ENCODE peak calls at places on chromosomes 6 and 20, in ten cellular contexts. A is putamen; B is T-helper 1 cell; Y is mesendoderm; W is caudate nucleus; U is T-cell; I is stimulated activated CD4-positive, alpha-beta T cell treated with anti-CD3 and anti-CD28 coated beads, Interleukin-4, amount 100 ng/mL, for 1 hour; H is activated T-helper 9 cell treated with anti-CD3 and anti-CD28 coated beads, Interleukin-2, amount 50 U/mL, for 16 hours; F is activated CD4-positive, alpha-beta T cell treated with anti-CD3 and anti-CD28 coated beads, Interleukin-2, amount 50 U/mL, for 1 hour; C is CD8-positive, alpha-beta T cell. E is an unnamed sample.

GRCh38 chr20:5818346-5818681 is 68.1 kb downstream of the SHLD1 start:
- DNase-seq in F (no peak), B (no peak), U (no peak), W (no peak), H (no peak), A (no peak), C (no peak), I (no peak), Y (no peak), E (no peak)

GRCh38 chr20:8144282-8145245 is 12.5 kb downstream of the PLCB1 start:
- DNase-seq in I (no peak), U (no peak), B (no peak), A (no peak), C (no peak), W (no peak), F (no peak), Y (peak), H (no peak), E (no peak)

GRCh38 chr20:20832715-20833114 is 120.3 kb upstream of the RALGAPA2 start:
- DNase-seq in U (no peak), B (no peak), C (no peak), H (no peak), W (no peak), A (no peak), F (no peak), Y (no peak), I (no peak), E (no peak)

GRCh38 chr6:3551716-3552511 is 95.1 kb upstream of the SLC22A23 start:
- DNase-seq in W (no peak), U (no peak), I (no peak), Y (no peak), C (no peak), F (no peak), B (no peak), H (no peak), A (no peak), E (no peak)

GRCh38 chr6:82980086-82980485 is 85.6 kb downstream of the UBE3D start:
- DNase-seq in H (no peak), A (no peak), W (no peak), C (no peak), U (no peak), I (no peak), F (no peak), B (no peak), Y (no peak), E (no peak)

GRCh38 chr6:22320750-22321149 is 23.9 kb upstream of the PRL start:
- DNase-seq in W (no peak), I (no peak), A (no peak), C (no peak), F (no peak), H (no peak), U (no peak), B (no peak), Y (peak), E (no peak)

GRCh38 chr20:24567508-24567907 is 98.1 kb downstream of the SYNDIG1 start:
- DNase-seq in Y (no peak), C (no peak), B (no peak), F (no peak), A (no peak), U (no peak), W (no peak), I (no peak), H (no peak), E (no peak)

GRCh38 chr6:1790684-1791083 is 181.0 kb downstream of the FOXC1 start:
- DNase-seq in A (no peak), C (no peak), W (no peak), B (no peak), H (no peak), F (no peak), Y (no peak), I (no peak), U (no peak), E (no peak)

GRCh38 chr20:60851826-60852704 is 400.0 kb upstream of the CDH4 start:
- DNase-seq in W (no peak), H (no peak), F (no peak), U (no peak), B (no peak), C (no peak), I (no peak), Y (peak), A (peak), E (no peak)

GRCh38 chr6:5782783-5783567 is 223.8 kb downstream of the NRN1 start:
- DNase-seq in I (no peak), W (peak), A (peak), B (no peak), Y (no peak), H (no peak), F (no peak), C (no peak), U (no peak), E (peak)

GRCh38 chr6:108559884-108560462 is 744 bp upstream of the FOXO3 start:
- DNase-seq in H (no peak), F (no peak), I (peak), W (no peak), A (no peak), U (no peak), B (peak), Y (peak), C (no peak), E (no peak)

GRCh38 chr6:55818482-55818881 is 56.9 kb downstream of the BMP5 start:
- DNase-seq in B (no peak), F (no peak), A (no peak), Y (no peak), W (no peak), C (no peak), U (no peak), I (no peak), H (no peak), E (no peak)

GRCh38 chr6:41228616-41229015 is 467 bp downstream of the TREML4 start:
- DNase-seq in W (no peak), Y (peak), H (no peak), I (no peak), A (no peak), C (no peak), F (no peak), U (no peak), B (no peak), E (no peak)

GRCh38 chr6:37602801-37603200 is 94.9 kb downstream of the MDGA1 start:
- DNase-seq in Y (no peak), C (no peak), U (no peak), I (no peak), H (no peak), B (no peak), F (no peak), W (no peak), A (no peak), E (no peak)

GRCh38 chr6:125169522-125169921 is 15.9 kb downstream of the TPD52L1 start:
- DNase-seq in H (no peak), W (no peak), B (no peak), I (no peak), Y (no peak), U (no peak), A (no peak), F (no peak), C (no peak), E (no peak)

GRCh38 chr6:36052092-36052491 is 24.5 kb downstream of the MAPK14 start:
- DNase-seq in I (no peak), H (no peak), B (no peak), W (no peak), F (no peak), C (no peak), U (no peak), Y (no peak), A (no peak), E (no peak)

GRCh38 chr6:112651239-112651638 is 304.1 kb downstream of the RFPL4B start:
- DNase-seq in B (no peak), I (no peak), F (no peak), H (no peak), C (no peak), Y (peak), W (no peak), A (peak), U (no peak), E (no peak)

GRCh38 chr6:161257778-161258457 is 15.9 kb downstream of the AGPAT4 start:
- DNase-seq in I (no peak), U (no peak), A (no peak), H (no peak), F (no peak), W (no peak), B (no peak), C (no peak), Y (no peak), E (peak)

GRCh38 chr6:158311193-158311592 is 1.1 kb upstream of the TULP4 start:
- DNase-seq in B (no peak), A (no peak), Y (no peak), H (no peak), C (no peak), F (no peak), W (no peak), I (no peak), U (no peak), E (no peak)

GRCh38 chr6:167968091-167968490 is 29.4 kb upstream of the KIF25 start:
- DNase-seq in A (no peak), U (no peak), H (no peak), F (peak), I (peak), Y (peak), C (no peak), W (no peak), B (no peak), E (no peak)

GRCh38 chr20:44810391-44811149 is at the start of gene RIMS4:
- DNase-seq in I (peak), B (no peak), Y (peak), C (no peak), F (no peak), U (no peak), A (no peak), W (no peak), H (no peak), E (no peak)

GRCh38 chr6:148846778-148847761 is 100.2 kb downstream of the UST start:
- DNase-seq in C (no peak), B (no peak), U (no peak), F (no peak), H (no peak), A (no peak), W (no peak), I (no peak), Y (no peak), E (no peak)

GRCh38 chr20:23084845-23085355 is 1.2 kb downstream of the CD93 start:
- DNase-seq in H (no peak), I (no peak), A (no peak), U (no peak), W (no peak), F (no peak), C (no peak), B (no peak), Y (no peak), E (peak)

GRCh38 chr6:73929421-73929820 is 233.4 kb downstream of the CD109 start:
- DNase-seq in U (no peak), Y (no peak), H (no peak), W (no peak), I (no peak), C (no peak), F (no peak), B (no peak), A (no peak), E (no peak)

GRCh38 chr6:158789115-158789917 is 29.9 kb downstream of the EZR start:
- DNase-seq in F (peak), W (no peak), Y (no peak), U (peak), C (peak), B (no peak), A (no peak), I (peak), H (no peak), E (no peak)

GRCh38 chr6:42339991-42340401 is 111.7 kb downstream of the TRERF1 start:
- DNase-seq in W (no peak), I (peak), U (no peak), F (no peak), H (peak), A (no peak), Y (no peak), B (no peak), C (no peak), E (no peak)

GRCh38 chr6:40740518-40740917 is 153.4 kb upstream of the LRFN2 start:
- DNase-seq in F (no peak), U (no peak), B (no peak), Y (no peak), C (no peak), H (no peak), W (no peak), I (no peak), A (no peak), E (no peak)

GRCh38 chr20:62505337-62506045 is 29.7 kb upstream of the GATA5 start:
- DNase-seq in A (no peak), H (no peak), F (no peak), Y (no peak), B (no peak), C (no peak), W (no peak), I (no peak), U (no peak), E (peak)

GRCh38 chr6:36769676-36770499 is 69.4 kb downstream of the CPNE5 start:
- DNase-seq in I (no peak), Y (peak), C (peak), U (no peak), B (no peak), A (no peak), W (no peak), F (no peak), H (no peak), E (no peak)

GRCh38 chr6:111187874-111188273 is 100.6 kb downstream of the SLC16A10 start:
- DNase-seq in F (no peak), C (no peak), A (no peak), I (no peak), Y (no peak), H (no peak), U (no peak), B (no peak), W (no peak), E (no peak)

E was measured in heart right ventricle.